ENCODE peak calls at places on chromosomes 3 and 15, in five cellular contexts. Z, F, Y, J and M are unnamed samples.

GRCh38 chr3:123352134-123352554 is 96.7 kb downstream of the ADCY5 start:
- DNase-seq in Z (no peak), F (peak), Y (no peak), J (no peak), M (no peak)

GRCh38 chr3:191362036-191362435 is 31.7 kb upstream of the UTS2B start:
- DNase-seq in Z (no peak), F (no peak), Y (no peak), J (no peak), M (no peak)

GRCh38 chr3:111717601-111718000 is 122.5 kb upstream of the ZBED2 start:
- DNase-seq in Z (no peak), F (peak), Y (peak), J (peak), M (peak)

GRCh38 chr3:7346364-7346763 is 485.4 kb downstream of the GRM7 start:
- DNase-seq in Z (no peak), F (no peak), Y (no peak), J (no peak), M (no peak)

GRCh38 chr3:173938159-173938558 is 540.6 kb downstream of the NLGN1 start:
- DNase-seq in Z (no peak), F (no peak), Y (no peak), J (no peak), M (no peak)

GRCh38 chr3:42552830-42553229 is 28.9 kb downstream of the SEC22C start:
- DNase-seq in Z (no peak), F (no peak), Y (no peak), J (no peak), M (no peak)

GRCh38 chr15:100107606-100108225 is 234.1 kb downstream of the ADAMTS17 start:
- DNase-seq in Z (no peak), F (peak), Y (no peak), J (no peak), M (no peak)

GRCh38 chr3:156291269-156292123 is 171.1 kb downstream of the KCNAB1 start:
- DNase-seq in Z (no peak), F (peak), Y (no peak), J (no peak), M (no peak)

GRCh38 chr3:183287301-183287971 is 34.4 kb downstream of the B3GNT5 start:
- DNase-seq in Z (no peak), F (no peak), Y (no peak), J (no peak), M (no peak)

GRCh38 chr3:8938021-8938420 is 25.3 kb downstream of the RAD18 start:
- DNase-seq in Z (no peak), F (no peak), Y (no peak), J (peak), M (no peak)

GRCh38 chr15:93038064-93038705 is 50.8 kb downstream of the RGMA start:
- DNase-seq in Z (no peak), F (peak), Y (no peak), J (no peak), M (no peak)

DNA sequence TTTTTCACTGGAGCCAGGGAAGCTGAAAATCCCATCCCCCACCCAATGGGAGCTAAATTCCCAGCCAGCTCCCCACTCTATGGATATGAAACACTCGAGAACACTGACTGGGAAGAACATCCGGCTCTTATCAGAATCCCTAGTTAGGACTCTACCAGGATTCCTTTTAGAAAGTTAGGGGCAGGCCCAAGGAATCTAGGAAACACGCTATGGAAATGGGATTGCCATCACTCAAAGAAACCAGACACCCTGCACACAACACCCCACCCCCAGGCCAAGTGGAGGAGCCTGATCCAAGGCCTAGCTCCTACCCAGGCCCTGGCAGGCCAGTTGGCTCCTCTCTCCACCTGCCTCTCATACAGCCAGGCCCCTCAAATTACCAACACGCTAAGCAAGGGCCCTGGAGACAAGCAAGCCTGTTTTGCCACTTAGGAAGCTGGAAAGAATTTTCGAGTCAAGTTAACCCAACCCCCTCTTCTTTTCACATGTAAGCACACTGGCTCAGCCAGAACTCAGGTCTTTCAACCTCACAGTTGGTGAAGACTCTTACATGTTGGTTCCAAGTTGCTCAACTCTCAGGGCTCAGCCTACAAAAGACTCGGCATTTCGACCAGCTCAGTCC is 75.5 kb downstream of the RBPMS2 start:
- DNase-seq in Z (no peak), F (peak), Y (no peak), J (no peak), M (peak)
- TF ChIP-seq POLR2AphosphoS5 in Z (no peak), F (peak), Y (peak), J (no peak), M (no peak)

GRCh38 chr3:74850381-74850780 is 235.9 kb upstream of the CNTN3 start:
- DNase-seq in Z (no peak), F (no peak), Y (no peak), J (no peak), M (no peak)
- TF ChIP-seq POLR2A in Z (no peak), F (no peak), Y (no peak), J (no peak), M (no peak)

GRCh38 chr15:57735891-57736290 is 29.4 kb downstream of the POLR2M start:
- DNase-seq in Z (no peak), F (no peak), Y (no peak), J (no peak), M (no peak)
- H3K27ac ChIP-seq in Z (no peak), F (no peak), Y (no peak), J (no peak), M (no peak)

GRCh38 chr3:17765819-17766472 is 23.5 kb upstream of the TBC1D5 start:
- DNase-seq in Z (peak), F (no peak), Y (no peak), J (no peak), M (no peak)

GRCh38 chr3:17775073-17775472 is 32.6 kb upstream of the TBC1D5 start:
- DNase-seq in Z (no peak), F (no peak), Y (no peak), J (no peak), M (no peak)

GRCh38 chr3:17770682-17771081 is 28.3 kb upstream of the TBC1D5 start:
- DNase-seq in Z (no peak), F (no peak), Y (no peak), J (no peak), M (no peak)

GRCh38 chr3:17772556-17772955 is 30.1 kb upstream of the TBC1D5 start:
- DNase-seq in Z (no peak), F (no peak), Y (no peak), J (no peak), M (no peak)

DNA sequence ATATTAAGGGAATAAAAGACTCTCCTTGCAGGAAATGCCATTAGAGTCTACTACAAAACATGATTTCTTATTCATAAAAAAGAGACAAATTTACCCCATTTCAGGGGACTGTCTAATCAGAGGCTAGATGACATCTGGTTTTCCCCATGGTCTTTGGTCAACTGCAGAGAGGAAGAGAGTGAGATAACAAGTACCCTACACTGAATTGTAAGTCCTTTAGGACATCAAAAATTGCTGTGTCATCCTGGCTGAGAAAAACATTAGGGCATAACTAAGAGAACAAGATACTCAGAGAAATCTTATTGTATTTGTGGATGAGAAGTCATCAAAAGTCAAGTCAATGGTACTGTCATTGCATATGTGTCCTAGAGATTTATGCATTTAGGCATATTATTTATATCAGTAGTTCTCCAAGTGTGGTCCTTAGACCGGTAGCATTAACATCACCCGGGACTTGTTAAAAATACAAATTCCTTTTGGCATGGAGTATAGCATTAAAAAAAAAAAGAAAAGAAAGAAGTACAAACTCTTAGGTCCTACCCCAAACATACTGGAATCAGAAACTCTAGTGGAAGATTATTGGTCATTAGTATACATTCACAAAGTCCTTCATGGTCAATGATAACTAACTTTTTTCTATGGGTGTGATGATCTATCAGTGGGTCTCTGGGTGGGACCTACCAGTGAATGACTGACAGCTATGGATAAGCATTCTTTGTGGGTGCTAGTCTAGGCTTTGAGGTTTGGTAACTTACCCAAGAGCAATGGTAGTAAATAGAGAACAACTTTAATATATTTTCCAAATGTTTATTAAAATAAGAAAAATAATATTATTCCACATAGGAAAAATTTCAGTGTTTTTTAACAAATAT is 29.0 kb upstream of the TBC1D5 start:
- DNase-seq in Z (no peak), F (no peak), Y (no peak), J (no peak), M (no peak)
- TF ChIP-seq POLR2AphosphoS5 in Z (no peak), F (no peak), Y (no peak), J (no peak), M (no peak)

GRCh38 chr3:31978553-31978952 is 2.5 kb downstream of the OSBPL10 start:
- DNase-seq in Z (no peak), F (no peak), Y (no peak), J (no peak), M (no peak)

GRCh38 chr3:31979006-31979697 is 1.9 kb downstream of the OSBPL10 start:
- DNase-seq in Z (peak), F (no peak), Y (no peak), J (no peak), M (no peak)

GRCh38 chr3:31984321-31984720 is 2.8 kb downstream of the ZNF860 start:
- DNase-seq in Z (no peak), F (no peak), Y (no peak), J (no peak), M (no peak)

GRCh38 chr3:31980530-31981205 is 394 bp downstream of the OSBPL10 start:
- DNase-seq in Z (no peak), F (peak), Y (no peak), J (peak), M (peak)

GRCh38 chr3:31981206-31982181 is at the start of the genes OSBPL10 and ZNF860:
- DNase-seq in Z (no peak), F (peak), Y (peak), J (peak), M (peak)
- TF ChIP-seq POLR2A in Z (no peak), F (no peak), Y (no peak), J (peak), M (no peak)

GRCh38 chr3:63974451-63974850 is 48.8 kb downstream of the PSMD6 start:
- DNase-seq in Z (no peak), F (no peak), Y (no peak), J (no peak), M (no peak)
- H3K27ac ChIP-seq in Z (no peak), F (no peak), Y (no peak), J (no peak), M (no peak)

GRCh38 chr3:49131040-49131439 is 1.8 kb downstream of the LAMB2 start:
- DNase-seq in Z (no peak), F (no peak), Y (no peak), J (no peak), M (no peak)

GRCh38 chr3:49131576-49131975 is 1.3 kb downstream of the LAMB2 start:
- DNase-seq in Z (no peak), F (no peak), Y (no peak), J (no peak), M (no peak)

GRCh38 chr3:49132073-49132436 is 795 bp downstream of the LAMB2 start:
- DNase-seq in Z (no peak), F (no peak), Y (no peak), J (no peak), M (no peak)

GRCh38 chr3:49133226-49133951 is 539 bp upstream of the LAMB2 start:
- DNase-seq in Z (no peak), F (no peak), Y (peak), J (peak), M (peak)

GRCh38 chr3:49132437-49133225 is at the start of gene LAMB2:
- DNase-seq in Z (no peak), F (peak), Y (peak), J (peak), M (peak)
- TF ChIP-seq POLR2AphosphoS5 in Z (no peak), F (peak), Y (peak), J (peak), M (peak)

GRCh38 chr3:99659032-99659431 is 20.6 kb downstream of the COL8A1 start:
- DNase-seq in Z (no peak), F (no peak), Y (no peak), J (no peak), M (no peak)
- TF ChIP-seq POLR2A in Z (no peak), F (no peak), Y (no peak), J (no peak), M (no peak)